ENCODE peak calls at places on chromosome 10, in ten cellular contexts. One of them, this sample, is unnamed.

GRCh38 chr10:67837519-67838314 is at the start of gene DNAJC12:
- DNase-seq in stimulated activated CD8-positive, alpha-beta memory T cell treated with anti-CD3 and anti-CD28 coated beads, Interleukin-7, amount 100 ng/mL, for 1 hour: no peak
- DNase-seq in AG09319: peak
- DNase-seq in stimulated activated CD4-positive, alpha-beta T cell treated with anti-CD3 and anti-CD28 coated beads, Interleukin-1b, Interleukin-23, amount 100 ng/mL, for 1 hour: no peak
- DNase-seq in HuH-7.5: peak
- DNase-seq in activated T-helper 1 cell treated with Interleukin-2 at 50 U/mL for 16 hours: no peak
- DNase-seq in globus pallidus: peak
- DNase-seq in D721Med: peak
- DNase-seq in posterior vena cava: no peak
- DNase-seq in germinal center: peak
- DNase-seq in this sample: peak

GRCh38 chr10:125218967-125219366 is 58.6 kb upstream of the CTBP2 start:
- DNase-seq in D721Med: no peak
- DNase-seq in stimulated activated CD8-positive, alpha-beta memory T cell treated with anti-CD3 and anti-CD28 coated beads, Interleukin-7, amount 100 ng/mL, for 1 hour: no peak
- DNase-seq in posterior vena cava: no peak
- DNase-seq in HuH-7.5: no peak
- DNase-seq in germinal center: no peak
- DNase-seq in stimulated activated CD4-positive, alpha-beta T cell treated with anti-CD3 and anti-CD28 coated beads, Interleukin-1b, Interleukin-23, amount 100 ng/mL, for 1 hour: no peak
- DNase-seq in AG09319: no peak
- DNase-seq in globus pallidus: no peak
- DNase-seq in activated T-helper 1 cell treated with Interleukin-2 at 50 U/mL for 16 hours: no peak
- DNase-seq in this sample: no peak

GRCh38 chr10:103548006-103548405 is 54.5 kb downstream of the NEURL1 start:
- DNase-seq in stimulated activated CD4-positive, alpha-beta T cell treated with anti-CD3 and anti-CD28 coated beads, Interleukin-1b, Interleukin-23, amount 100 ng/mL, for 1 hour: no peak
- DNase-seq in D721Med: no peak
- DNase-seq in AG09319: no peak
- DNase-seq in stimulated activated CD8-positive, alpha-beta memory T cell treated with anti-CD3 and anti-CD28 coated beads, Interleukin-7, amount 100 ng/mL, for 1 hour: no peak
- DNase-seq in HuH-7.5: no peak
- DNase-seq in germinal center: peak
- DNase-seq in activated T-helper 1 cell treated with Interleukin-2 at 50 U/mL for 16 hours: no peak
- DNase-seq in posterior vena cava: no peak
- DNase-seq in globus pallidus: no peak
- DNase-seq in this sample: no peak

GRCh38 chr10:17782921-17783665 is 26.1 kb upstream of the MRC1 start:
- DNase-seq in germinal center: no peak
- DNase-seq in AG09319: no peak
- DNase-seq in HuH-7.5: no peak
- DNase-seq in stimulated activated CD8-positive, alpha-beta memory T cell treated with anti-CD3 and anti-CD28 coated beads, Interleukin-7, amount 100 ng/mL, for 1 hour: no peak
- DNase-seq in posterior vena cava: no peak
- DNase-seq in activated T-helper 1 cell treated with Interleukin-2 at 50 U/mL for 16 hours: no peak
- DNase-seq in stimulated activated CD4-positive, alpha-beta T cell treated with anti-CD3 and anti-CD28 coated beads, Interleukin-1b, Interleukin-23, amount 100 ng/mL, for 1 hour: no peak
- DNase-seq in D721Med: no peak
- DNase-seq in globus pallidus: no peak
- DNase-seq in this sample: no peak

GRCh38 chr10:97140284-97140846 is 45.4 kb downstream of the SLIT1 start:
- DNase-seq in stimulated activated CD8-positive, alpha-beta memory T cell treated with anti-CD3 and anti-CD28 coated beads, Interleukin-7, amount 100 ng/mL, for 1 hour: no peak
- DNase-seq in germinal center: no peak
- DNase-seq in posterior vena cava: peak
- DNase-seq in activated T-helper 1 cell treated with Interleukin-2 at 50 U/mL for 16 hours: no peak
- DNase-seq in AG09319: no peak
- DNase-seq in HuH-7.5: no peak
- DNase-seq in globus pallidus: no peak
- DNase-seq in D721Med: no peak
- DNase-seq in stimulated activated CD4-positive, alpha-beta T cell treated with anti-CD3 and anti-CD28 coated beads, Interleukin-1b, Interleukin-23, amount 100 ng/mL, for 1 hour: no peak
- DNase-seq in this sample: no peak

GRCh38 chr10:74891048-74891447 is 64.6 kb downstream of the KAT6B start:
- DNase-seq in AG09319: no peak
- DNase-seq in posterior vena cava: no peak
- DNase-seq in stimulated activated CD4-positive, alpha-beta T cell treated with anti-CD3 and anti-CD28 coated beads, Interleukin-1b, Interleukin-23, amount 100 ng/mL, for 1 hour: no peak
- DNase-seq in germinal center: no peak
- DNase-seq in HuH-7.5: no peak
- DNase-seq in activated T-helper 1 cell treated with Interleukin-2 at 50 U/mL for 16 hours: no peak
- DNase-seq in D721Med: no peak
- DNase-seq in globus pallidus: peak
- DNase-seq in stimulated activated CD8-positive, alpha-beta memory T cell treated with anti-CD3 and anti-CD28 coated beads, Interleukin-7, amount 100 ng/mL, for 1 hour: no peak
- DNase-seq in this sample: no peak

GRCh38 chr10:132665946-132666732 is 119.8 kb downstream of the NKX6-2 start:
- DNase-seq in HuH-7.5: no peak
- DNase-seq in AG09319: peak
- DNase-seq in stimulated activated CD4-positive, alpha-beta T cell treated with anti-CD3 and anti-CD28 coated beads, Interleukin-1b, Interleukin-23, amount 100 ng/mL, for 1 hour: no peak
- DNase-seq in globus pallidus: no peak
- DNase-seq in germinal center: no peak
- DNase-seq in stimulated activated CD8-positive, alpha-beta memory T cell treated with anti-CD3 and anti-CD28 coated beads, Interleukin-7, amount 100 ng/mL, for 1 hour: no peak
- DNase-seq in posterior vena cava: no peak
- DNase-seq in D721Med: no peak
- DNase-seq in activated T-helper 1 cell treated with Interleukin-2 at 50 U/mL for 16 hours: no peak
- DNase-seq in this sample: no peak

GRCh38 chr10:117627561-117627960 is 85.0 kb downstream of the EMX2 start:
- DNase-seq in posterior vena cava: no peak
- DNase-seq in activated T-helper 1 cell treated with Interleukin-2 at 50 U/mL for 16 hours: no peak
- DNase-seq in germinal center: no peak
- DNase-seq in HuH-7.5: no peak
- DNase-seq in globus pallidus: no peak
- DNase-seq in stimulated activated CD8-positive, alpha-beta memory T cell treated with anti-CD3 and anti-CD28 coated beads, Interleukin-7, amount 100 ng/mL, for 1 hour: no peak
- DNase-seq in D721Med: no peak
- DNase-seq in stimulated activated CD4-positive, alpha-beta T cell treated with anti-CD3 and anti-CD28 coated beads, Interleukin-1b, Interleukin-23, amount 100 ng/mL, for 1 hour: no peak
- DNase-seq in AG09319: no peak
- DNase-seq in this sample: no peak

GRCh38 chr10:48247680-48248079 is 26.8 kb downstream of the FRMPD2 start:
- DNase-seq in stimulated activated CD8-positive, alpha-beta memory T cell treated with anti-CD3 and anti-CD28 coated beads, Interleukin-7, amount 100 ng/mL, for 1 hour: no peak
- DNase-seq in globus pallidus: no peak
- DNase-seq in AG09319: no peak
- DNase-seq in stimulated activated CD4-positive, alpha-beta T cell treated with anti-CD3 and anti-CD28 coated beads, Interleukin-1b, Interleukin-23, amount 100 ng/mL, for 1 hour: no peak
- DNase-seq in HuH-7.5: no peak
- DNase-seq in germinal center: no peak
- DNase-seq in D721Med: no peak
- DNase-seq in posterior vena cava: no peak
- DNase-seq in activated T-helper 1 cell treated with Interleukin-2 at 50 U/mL for 16 hours: no peak
- DNase-seq in this sample: no peak

GRCh38 chr10:129773359-129773990 is 190.6 kb downstream of the EBF3 start:
- DNase-seq in globus pallidus: no peak
- DNase-seq in stimulated activated CD8-positive, alpha-beta memory T cell treated with anti-CD3 and anti-CD28 coated beads, Interleukin-7, amount 100 ng/mL, for 1 hour: no peak
- DNase-seq in posterior vena cava: peak
- DNase-seq in D721Med: no peak
- DNase-seq in activated T-helper 1 cell treated with Interleukin-2 at 50 U/mL for 16 hours: no peak
- DNase-seq in HuH-7.5: no peak
- DNase-seq in germinal center: no peak
- DNase-seq in AG09319: no peak
- DNase-seq in stimulated activated CD4-positive, alpha-beta T cell treated with anti-CD3 and anti-CD28 coated beads, Interleukin-1b, Interleukin-23, amount 100 ng/mL, for 1 hour: no peak
- DNase-seq in this sample: no peak

GRCh38 chr10:17213646-17214349 is 12.3 kb upstream of the TRDMT1 start:
- DNase-seq in AG09319: no peak
- DNase-seq in globus pallidus: no peak
- DNase-seq in D721Med: no peak
- DNase-seq in activated T-helper 1 cell treated with Interleukin-2 at 50 U/mL for 16 hours: no peak
- DNase-seq in stimulated activated CD8-positive, alpha-beta memory T cell treated with anti-CD3 and anti-CD28 coated beads, Interleukin-7, amount 100 ng/mL, for 1 hour: no peak
- DNase-seq in HuH-7.5: no peak
- DNase-seq in posterior vena cava: no peak
- DNase-seq in germinal center: no peak
- DNase-seq in stimulated activated CD4-positive, alpha-beta T cell treated with anti-CD3 and anti-CD28 coated beads, Interleukin-1b, Interleukin-23, amount 100 ng/mL, for 1 hour: no peak
- DNase-seq in this sample: no peak

GRCh38 chr10:3469639-3470020 is 297.0 kb upstream of the PITRM1 start:
- DNase-seq in D721Med: no peak
- DNase-seq in activated T-helper 1 cell treated with Interleukin-2 at 50 U/mL for 16 hours: no peak
- DNase-seq in AG09319: no peak
- DNase-seq in HuH-7.5: no peak
- DNase-seq in stimulated activated CD8-positive, alpha-beta memory T cell treated with anti-CD3 and anti-CD28 coated beads, Interleukin-7, amount 100 ng/mL, for 1 hour: no peak
- DNase-seq in globus pallidus: no peak
- DNase-seq in stimulated activated CD4-positive, alpha-beta T cell treated with anti-CD3 and anti-CD28 coated beads, Interleukin-1b, Interleukin-23, amount 100 ng/mL, for 1 hour: no peak
- DNase-seq in posterior vena cava: no peak
- DNase-seq in germinal center: no peak
- DNase-seq in this sample: no peak

GRCh38 chr10:30783939-30784500 is 154.5 kb upstream of the LYZL2 start:
- DNase-seq in posterior vena cava: peak
- DNase-seq in globus pallidus: peak
- DNase-seq in AG09319: peak
- DNase-seq in stimulated activated CD8-positive, alpha-beta memory T cell treated with anti-CD3 and anti-CD28 coated beads, Interleukin-7, amount 100 ng/mL, for 1 hour: peak
- DNase-seq in HuH-7.5: peak
- DNase-seq in stimulated activated CD4-positive, alpha-beta T cell treated with anti-CD3 and anti-CD28 coated beads, Interleukin-1b, Interleukin-23, amount 100 ng/mL, for 1 hour: peak
- DNase-seq in germinal center: peak
- DNase-seq in activated T-helper 1 cell treated with Interleukin-2 at 50 U/mL for 16 hours: peak
- DNase-seq in D721Med: peak
- DNase-seq in this sample: peak

This sample was measured in Caco-2.